ENCODE peak calls at places on chromosomes 1 and 21, in eight cellular contexts. Z, E, N, B, P, C, Q and L are unnamed samples.

GRCh38 chr1:224435318-224435763 is 744 bp upstream of the WDR26 start:
- DNase-seq in Z (peak), E (no peak), N (peak), B (peak), P (no peak), C (no peak), Q (no peak), L (no peak)

GRCh38 chr1:200290010-200290685 is 119.7 kb downstream of the ZNF281 start:
- DNase-seq in Z (no peak), E (no peak), N (no peak), B (peak), P (no peak), C (no peak), Q (no peak), L (no peak)

GRCh38 chr1:23459338-23459757 is 24.6 kb downstream of the ASAP3 start:
- DNase-seq in Z (no peak), E (no peak), N (no peak), B (no peak), P (no peak), C (no peak), Q (no peak), L (no peak)

GRCh38 chr1:244057474-244058385 is 6.6 kb downstream of the ZBTB18 start:
- DNase-seq in Z (no peak), E (no peak), N (no peak), B (no peak), P (no peak), C (no peak), Q (no peak), L (no peak)

GRCh38 chr1:77313491-77313890 is 31.7 kb downstream of the AK5 start:
- DNase-seq in Z (peak), E (no peak), N (no peak), B (peak), P (no peak), C (no peak), Q (no peak), L (no peak)

GRCh38 chr1:26787381-26787705 is 407 bp upstream of the PIGV start:
- DNase-seq in Z (peak), E (no peak), N (peak), B (no peak), P (no peak), C (no peak), Q (no peak), L (no peak)

GRCh38 chr1:8666394-8667167 is 150.9 kb downstream of the RERE start:
- DNase-seq in Z (peak), E (peak), N (no peak), B (peak), P (no peak), C (no peak), Q (no peak), L (no peak)

GRCh38 chr1:203534526-203534925 is 40.6 kb downstream of the OPTC start:
- DNase-seq in Z (peak), E (no peak), N (peak), B (no peak), P (no peak), C (no peak), Q (no peak), L (no peak)

GRCh38 chr1:30684881-30685795 is 38.2 kb downstream of the MATN1 start:
- DNase-seq in Z (no peak), E (peak), N (no peak), B (no peak), P (peak), C (no peak), Q (peak), L (no peak)

GRCh38 chr1:228960705-228961104 is 225.4 kb downstream of the RHOU start:
- DNase-seq in Z (no peak), E (no peak), N (no peak), B (no peak), P (no peak), C (no peak), Q (no peak), L (no peak)

GRCh38 chr1:198656500-198656932 is 17.7 kb downstream of the PTPRC start:
- DNase-seq in Z (no peak), E (no peak), N (peak), B (peak), P (peak), C (no peak), Q (no peak), L (no peak)

GRCh38 chr1:9687876-9688582 is 36.5 kb downstream of the PIK3CD start:
- DNase-seq in Z (peak), E (peak), N (peak), B (no peak), P (peak), C (no peak), Q (no peak), L (no peak)

GRCh38 chr21:43739648-43740435 is 20.9 kb downstream of the PDXK start:
- DNase-seq in Z (no peak), E (no peak), N (no peak), B (no peak), P (peak), C (no peak), Q (no peak), L (no peak)

GRCh38 chr1:22832414-22832786 is 121.8 kb downstream of the EPHB2 start:
- DNase-seq in Z (peak), E (no peak), N (peak), B (no peak), P (peak), C (no peak), Q (no peak), L (peak)

GRCh38 chr1:44347280-44347679 is 7.8 kb downstream of the ERI3 start:
- DNase-seq in Z (no peak), E (no peak), N (no peak), B (no peak), P (no peak), C (no peak), Q (no peak), L (no peak)

GRCh38 chr1:218209351-218209861 is 75.7 kb upstream of the RRP15 start:
- DNase-seq in Z (peak), E (no peak), N (peak), B (no peak), P (no peak), C (no peak), Q (peak), L (no peak)

GRCh38 chr21:25837545-25838263 is 102.9 kb downstream of the GABPA start:
- DNase-seq in Z (peak), E (no peak), N (peak), B (no peak), P (no peak), C (no peak), Q (peak), L (no peak)

GRCh38 chr1:4973341-4973740 is 318.9 kb downstream of the AJAP1 start:
- DNase-seq in Z (no peak), E (no peak), N (no peak), B (no peak), P (no peak), C (no peak), Q (no peak), L (no peak)

GRCh38 chr1:226609836-226610455 is 61.4 kb downstream of the STUM start:
- DNase-seq in Z (no peak), E (no peak), N (no peak), B (no peak), P (no peak), C (no peak), Q (no peak), L (no peak)

GRCh38 chr1:54987830-54988705 is 7.6 kb downstream of the TMEM61 start:
- DNase-seq in Z (peak), E (no peak), N (no peak), B (no peak), P (no peak), C (no peak), Q (no peak), L (no peak)

GRCh38 chr1:153922076-153922837 is 515 bp downstream of the GATAD2B start:
- DNase-seq in Z (no peak), E (peak), N (peak), B (peak), P (no peak), C (no peak), Q (no peak), L (no peak)

GRCh38 chr1:153921803-153922075 is 1.0 kb downstream of the GATAD2B start:
- DNase-seq in Z (no peak), E (no peak), N (peak), B (peak), P (peak), C (no peak), Q (no peak), L (no peak)

GRCh38 chr1:153922838-153923652 is at the start of gene GATAD2B:
- DNase-seq in Z (peak), E (peak), N (peak), B (peak), P (peak), C (peak), Q (peak), L (peak)

GRCh38 chr1:153921080-153921802 is 1.5 kb downstream of the GATAD2B start:
- DNase-seq in Z (no peak), E (no peak), N (no peak), B (no peak), P (no peak), C (no peak), Q (no peak), L (no peak)

GRCh38 chr1:153919879-153920852 is 2.6 kb downstream of the GATAD2B start:
- DNase-seq in Z (peak), E (no peak), N (peak), B (peak), P (no peak), C (no peak), Q (no peak), L (no peak)
- H3K4me3 ChIP-seq in Z (no peak), E (no peak), N (peak), B (peak), P (no peak), C (no peak), Q (peak), L (peak)

DNA sequence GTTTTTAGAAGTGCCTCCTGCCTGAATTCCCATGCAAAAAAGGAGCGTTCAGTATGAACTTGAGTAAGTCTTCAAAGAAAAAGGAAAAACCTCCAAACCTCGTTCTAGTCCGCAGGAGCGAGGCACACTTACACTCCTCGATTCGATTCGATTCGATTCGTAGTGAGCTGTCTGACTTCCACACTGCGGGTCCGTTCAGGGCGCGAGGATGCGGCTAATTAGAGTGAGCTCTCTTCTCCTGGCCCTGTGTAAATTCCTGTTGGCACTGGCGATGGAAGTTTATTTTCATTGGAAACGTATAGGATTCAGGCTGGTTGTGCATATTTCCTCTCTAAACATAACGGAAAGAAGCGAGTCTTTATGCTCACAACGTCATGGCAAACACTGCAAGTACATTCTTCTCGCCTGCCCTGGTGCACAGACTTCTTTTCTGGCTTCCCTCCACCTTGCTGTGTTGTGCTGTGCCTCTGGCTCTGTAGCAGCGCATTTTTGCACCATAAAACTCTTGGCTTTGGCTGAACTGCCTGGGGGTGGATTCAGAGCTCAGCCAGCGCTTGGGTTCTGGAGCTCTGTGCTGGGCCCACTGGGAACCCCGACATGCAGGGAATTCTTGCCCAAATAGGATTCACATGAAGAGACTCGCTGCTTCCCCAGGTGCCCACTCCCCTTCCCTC is 2.7 kb downstream of the HUNK start:
- DNase-seq in Z (peak), E (no peak), N (no peak), B (no peak), P (no peak), C (no peak), Q (no peak), L (no peak)
- TF ChIP-seq CTCF in Z (no peak), E (no peak), N (no peak), B (no peak), P (no peak), C (no peak), Q (no peak), L (no peak)

GRCh38 chr1:91601554-91602322 is 101.1 kb downstream of the CDC7 start:
- DNase-seq in Z (no peak), E (no peak), N (no peak), B (no peak), P (no peak), C (no peak), Q (no peak), L (no peak)
- H3K4me3 ChIP-seq in Z (no peak), E (no peak), N (no peak), B (no peak), P (no peak), C (no peak), Q (no peak), L (no peak)

GRCh38 chr1:237492359-237492758 is 398.4 kb downstream of the ZP4 start:
- DNase-seq in Z (no peak), E (no peak), N (no peak), B (no peak), P (no peak), C (no peak), Q (no peak), L (no peak)
- TF ChIP-seq CTCF in Z (no peak), E (no peak), N (no peak), B (peak), P (no peak), C (no peak), Q (no peak), L (peak)

GRCh38 chr1:42146127-42146915 is 6.9 kb upstream of the GUCA2B start:
- DNase-seq in Z (no peak), E (no peak), N (no peak), B (no peak), P (no peak), C (no peak), Q (no peak), L (no peak)
- H3K4me3 ChIP-seq in Z (no peak), E (no peak), N (no peak), B (no peak), P (no peak), C (no peak), Q (no peak), L (no peak)

GRCh38 chr1:189708674-189709073 is 769.0 kb downstream of the BRINP3 start:
- DNase-seq in Z (peak), E (no peak), N (peak), B (no peak), P (no peak), C (no peak), Q (peak), L (no peak)
- TF ChIP-seq CTCF in Z (no peak), E (no peak), N (peak), B (no peak), P (no peak), C (no peak), Q (peak), L (peak)

GRCh38 chr1:83856381-83856780 is 142.6 kb downstream of the TTLL7 start:
- DNase-seq in Z (no peak), E (no peak), N (no peak), B (no peak), P (no peak), C (no peak), Q (no peak), L (no peak)
- H3K4me3 ChIP-seq in Z (no peak), E (no peak), N (no peak), B (no peak), P (no peak), C (no peak), Q (no peak), L (no peak)